ENCODE peak calls at places on chromosome 3, in ten cellular contexts. R, W, C, L, J, X, H, F, G and U are unnamed samples.

GRCh38 chr3:57596495-57597239 is 477 bp downstream of the ARF4 start:
- DNase-seq in R (peak), W (peak), C (peak), L (peak), J (peak), X (peak), H (peak), F (peak), G (peak), U (no peak)

GRCh38 chr3:34108976-34109375 is 310.5 kb downstream of the PDCD6IP start:
- DNase-seq in R (no peak), W (no peak), C (no peak), L (no peak), J (no peak), X (no peak), H (no peak), F (no peak), G (no peak), U (no peak)

GRCh38 chr3:81394656-81395055 is 366.8 kb downstream of the GBE1 start:
- DNase-seq in R (no peak), W (no peak), C (no peak), L (no peak), J (no peak), X (no peak), H (no peak), F (no peak), G (no peak), U (no peak)

GRCh38 chr3:151562901-151563300 is 102.0 kb upstream of the IGSF10 start:
- DNase-seq in R (no peak), W (no peak), C (no peak), L (no peak), J (no peak), X (no peak), H (no peak), F (no peak), G (no peak), U (no peak)

GRCh38 chr3:148079370-148079769 is 618.3 kb upstream of the AGTR1 start:
- DNase-seq in R (no peak), W (no peak), C (no peak), L (no peak), J (peak), X (no peak), H (no peak), F (no peak), G (no peak), U (no peak)

GRCh38 chr3:111737712-111738097 is 121.4 kb upstream of the PHLDB2 start:
- DNase-seq in R (peak), W (peak), C (no peak), L (no peak), J (peak), X (peak), H (peak), F (peak), G (peak), U (no peak)

GRCh38 chr3:159128628-159129027 is 326.8 kb downstream of the MFSD1 start:
- DNase-seq in R (no peak), W (no peak), C (no peak), L (peak), J (no peak), X (no peak), H (no peak), F (no peak), G (no peak), U (no peak)

GRCh38 chr3:3258281-3258680 is 78.8 kb upstream of the CRBN start:
- DNase-seq in R (no peak), W (no peak), C (no peak), L (no peak), J (no peak), X (no peak), H (no peak), F (no peak), G (no peak), U (no peak)

GRCh38 chr3:123773681-123774431 is 110.3 kb downstream of the MYLK start:
- DNase-seq in R (peak), W (no peak), C (no peak), L (no peak), J (no peak), X (no peak), H (no peak), F (peak), G (peak), U (no peak)

GRCh38 chr3:123791898-123792297 is 92.2 kb downstream of the MYLK start:
- DNase-seq in R (no peak), W (no peak), C (no peak), L (peak), J (no peak), X (no peak), H (no peak), F (peak), G (peak), U (no peak)

GRCh38 chr3:43289401-43289800 is 3.1 kb downstream of the SNRK start:
- DNase-seq in R (no peak), W (no peak), C (no peak), L (no peak), J (no peak), X (no peak), H (no peak), F (no peak), G (no peak), U (no peak)

GRCh38 chr3:138328341-138328740 is 1.3 kb downstream of the NME9 start:
- DNase-seq in R (no peak), W (no peak), C (no peak), L (no peak), J (no peak), X (no peak), H (no peak), F (peak), G (peak), U (peak)

GRCh38 chr3:123011484-123011883 is 16.1 kb downstream of the SEMA5B start:
- DNase-seq in R (no peak), W (no peak), C (no peak), L (no peak), J (no peak), X (no peak), H (no peak), F (no peak), G (no peak), U (no peak)

GRCh38 chr3:33218446-33219174 is at the start of gene SUSD5:
- DNase-seq in R (no peak), W (no peak), C (no peak), L (peak), J (no peak), X (no peak), H (no peak), F (no peak), G (peak), U (no peak)

GRCh38 chr3:9169326-9169725 is 80.1 kb downstream of the SRGAP3 start:
- DNase-seq in R (no peak), W (no peak), C (no peak), L (no peak), J (no peak), X (peak), H (no peak), F (no peak), G (no peak), U (no peak)

GRCh38 chr3:57006949-57007419 is 53.5 kb upstream of the SPATA12 start:
- DNase-seq in R (peak), W (no peak), C (no peak), L (no peak), J (no peak), X (peak), H (no peak), F (no peak), G (peak), U (no peak)

GRCh38 chr3:25728101-25728500 is 55.1 kb downstream of the NGLY1 start:
- DNase-seq in R (no peak), W (no peak), C (no peak), L (no peak), J (no peak), X (no peak), H (no peak), F (no peak), G (peak), U (no peak)

GRCh38 chr3:177781686-177782161 is 584.4 kb upstream of the TBL1XR1 start:
- DNase-seq in R (peak), W (peak), C (no peak), L (no peak), J (peak), X (peak), H (no peak), F (no peak), G (peak), U (no peak)

GRCh38 chr3:18501679-18502343 is 76.7 kb upstream of the SATB1 start:
- DNase-seq in R (no peak), W (no peak), C (no peak), L (no peak), J (no peak), X (no peak), H (no peak), F (no peak), G (no peak), U (no peak)

GRCh38 chr3:4601926-4602325 is 108.8 kb downstream of the ITPR1 start:
- DNase-seq in R (no peak), W (no peak), C (no peak), L (no peak), J (no peak), X (no peak), H (no peak), F (no peak), G (no peak), U (no peak)

GRCh38 chr3:68728343-68728742 is 204.0 kb downstream of the TAFA4 start:
- DNase-seq in R (no peak), W (no peak), C (no peak), L (no peak), J (no peak), X (no peak), H (no peak), F (no peak), G (no peak), U (no peak)

GRCh38 chr3:133360476-133360875 is 39.4 kb upstream of the BFSP2 start:
- DNase-seq in R (no peak), W (no peak), C (no peak), L (no peak), J (no peak), X (no peak), H (no peak), F (peak), G (no peak), U (no peak)

GRCh38 chr3:66797916-66798560 is 200.1 kb upstream of the KBTBD8 start:
- DNase-seq in R (no peak), W (peak), C (no peak), L (peak), J (peak), X (no peak), H (no peak), F (no peak), G (peak), U (no peak)

GRCh38 chr3:181757694-181758306 is 46.1 kb downstream of the SOX2 start:
- DNase-seq in R (no peak), W (no peak), C (no peak), L (no peak), J (no peak), X (no peak), H (no peak), F (no peak), G (no peak), U (no peak)

GRCh38 chr3:29789686-29790085 is 508.8 kb downstream of the RBMS3 start:
- DNase-seq in R (no peak), W (no peak), C (no peak), L (no peak), J (no peak), X (no peak), H (no peak), F (no peak), G (peak), U (no peak)

GRCh38 chr3:23806322-23807160 is 786 bp downstream of the UBE2E1 start:
- DNase-seq in R (peak), W (peak), C (peak), L (peak), J (peak), X (no peak), H (no peak), F (no peak), G (no peak), U (no peak)

GRCh38 chr3:129228891-129229585 is 20.4 kb upstream of the COPG1 start:
- DNase-seq in R (no peak), W (peak), C (peak), L (peak), J (no peak), X (no peak), H (peak), F (no peak), G (peak), U (no peak)

GRCh38 chr3:16200411-16200810 is 25.9 kb downstream of the GALNT15 start:
- DNase-seq in R (no peak), W (no peak), C (no peak), L (no peak), J (no peak), X (no peak), H (no peak), F (no peak), G (peak), U (no peak)

GRCh38 chr3:11596387-11596786 is 47.3 kb downstream of the VGLL4 start:
- DNase-seq in R (no peak), W (peak), C (no peak), L (no peak), J (no peak), X (no peak), H (no peak), F (no peak), G (no peak), U (peak)

GRCh38 chr3:11591401-11592266 is 52.1 kb downstream of the VGLL4 start:
- DNase-seq in R (peak), W (peak), C (no peak), L (peak), J (no peak), X (peak), H (peak), F (no peak), G (peak), U (no peak)

GRCh38 chr3:11591006-11591360 is 52.7 kb downstream of the VGLL4 start:
- DNase-seq in R (no peak), W (no peak), C (no peak), L (no peak), J (no peak), X (no peak), H (no peak), F (no peak), G (peak), U (no peak)

GRCh38 chr3:11592460-11593298 is 51.0 kb downstream of the VGLL4 start:
- DNase-seq in R (peak), W (no peak), C (no peak), L (peak), J (no peak), X (no peak), H (no peak), F (no peak), G (peak), U (no peak)

DNA sequence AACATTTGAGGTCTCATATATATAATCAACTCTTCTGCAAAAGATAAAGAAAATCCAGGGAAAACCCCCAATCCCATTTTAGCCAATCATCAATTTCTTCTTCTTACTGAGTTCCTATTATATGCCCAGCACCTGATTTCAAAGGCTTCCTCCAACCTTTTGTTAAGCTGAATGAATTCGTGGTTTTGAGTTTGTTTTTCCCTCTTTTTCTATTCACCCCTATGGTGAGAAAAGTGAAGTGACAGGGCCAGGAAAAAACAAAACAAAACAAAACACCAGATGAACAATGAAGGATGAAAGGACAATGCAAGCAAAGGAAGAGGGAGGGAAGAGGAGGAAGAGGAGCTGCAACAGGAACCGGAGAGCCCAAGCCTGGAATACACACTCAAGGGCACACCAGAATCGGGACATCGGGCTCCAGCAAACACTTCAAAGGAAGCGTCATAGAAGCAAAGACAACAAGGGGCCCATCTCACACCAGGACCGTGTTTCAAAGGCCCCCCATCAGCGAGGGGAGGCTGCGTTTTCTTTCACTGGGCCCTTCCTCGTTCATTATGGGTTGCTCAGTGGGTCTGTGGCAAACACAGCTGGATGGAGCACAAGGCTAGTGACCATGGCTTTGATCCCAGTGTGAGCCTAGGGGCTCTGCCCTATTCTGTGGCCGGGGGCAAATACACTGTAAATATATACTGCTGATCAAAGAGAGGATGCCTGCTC is 50.2 kb downstream of the VGLL4 start:
- DNase-seq in R (no peak), W (no peak), C (no peak), L (peak), J (no peak), X (no peak), H (peak), F (no peak), G (no peak), U (peak)
- H3K4me3 ChIP-seq in R (no peak), W (no peak), C (no peak), L (no peak), J (no peak), X (no peak), H (peak), F (no peak), G (no peak), U (no peak)

GRCh38 chr3:13348100-13348499 is 72.0 kb downstream of the NUP210 start:
- DNase-seq in R (no peak), W (no peak), C (no peak), L (no peak), J (no peak), X (no peak), H (no peak), F (no peak), G (no peak), U (no peak)

GRCh38 chr3:13345284-13345683 is 74.8 kb downstream of the NUP210 start:
- DNase-seq in R (no peak), W (no peak), C (no peak), L (no peak), J (no peak), X (no peak), H (no peak), F (no peak), G (no peak), U (no peak)

GRCh38 chr3:13347390-13347966 is 72.6 kb downstream of the NUP210 start:
- DNase-seq in R (no peak), W (no peak), C (no peak), L (no peak), J (no peak), X (no peak), H (no peak), F (no peak), G (peak), U (no peak)

GRCh38 chr3:13345772-13346171 is 74.3 kb downstream of the NUP210 start:
- DNase-seq in R (no peak), W (no peak), C (no peak), L (no peak), J (no peak), X (no peak), H (no peak), F (no peak), G (no peak), U (no peak)

GRCh38 chr3:13346481-13347389 is 73.4 kb downstream of the NUP210 start:
- DNase-seq in R (no peak), W (peak), C (peak), L (no peak), J (peak), X (no peak), H (no peak), F (no peak), G (no peak), U (no peak)
- TF ChIP-seq POLR2A in R (no peak), W (no peak), C (no peak), L (no peak), J (no peak), X (no peak), H (no peak), F (no peak), G (no peak), U (no peak)

DNA sequence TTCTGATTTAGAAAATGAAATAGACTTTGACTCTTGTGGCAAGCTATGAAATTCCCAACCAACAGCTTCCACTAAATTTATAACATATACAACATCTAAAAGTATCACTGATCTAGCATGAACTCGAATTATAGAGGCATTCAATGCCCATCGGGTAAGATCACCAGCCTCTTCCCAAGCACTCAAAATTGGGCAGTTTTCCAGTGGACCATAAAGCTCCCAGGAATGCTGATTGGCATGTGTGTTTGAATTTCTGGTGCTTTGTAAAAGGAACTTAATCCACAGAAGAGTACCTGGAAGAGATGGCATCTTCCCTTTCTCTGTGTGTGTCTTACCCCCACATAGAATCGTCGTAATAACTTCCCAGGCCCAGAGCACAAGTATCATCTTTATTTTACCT is 10.0 kb downstream of the LRTM1 start:
- DNase-seq in R (no peak), W (no peak), C (no peak), L (no peak), J (no peak), X (no peak), H (no peak), F (no peak), G (no peak), U (no peak)
- H3K27ac ChIP-seq in R (no peak), W (no peak), C (no peak), L (no peak), J (no peak), X (no peak), H (no peak), F (no peak), G (no peak), U (no peak)

DNA sequence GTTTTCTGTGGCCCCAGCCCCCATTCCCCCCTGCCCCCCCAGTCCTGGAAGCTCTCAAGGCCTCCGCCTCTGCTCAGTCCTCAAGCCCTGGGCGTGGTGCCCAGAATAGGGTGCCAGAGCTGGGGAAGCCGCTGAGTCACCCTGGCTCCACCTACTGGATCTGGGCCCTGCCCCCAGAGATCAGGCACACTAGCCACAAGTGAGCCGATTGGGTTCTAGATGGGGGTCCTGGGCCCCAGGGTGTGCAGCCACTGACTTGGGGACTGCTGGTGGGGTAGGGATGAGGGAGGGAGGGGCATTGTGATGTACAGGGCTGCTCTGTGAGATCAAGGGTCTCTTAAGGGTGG is 5.7 kb downstream of the EIF4G1 start:
- DNase-seq in R (peak), W (peak), C (peak), L (peak), J (peak), X (peak), H (peak), F (peak), G (peak), U (peak)
- H3K4me3 ChIP-seq in R (no peak), W (peak), C (peak), L (no peak), J (peak), X (peak), H (no peak), F (peak), G (no peak), U (peak)

GRCh38 chr3:10759495-10759894 is 56.5 kb upstream of the SLC6A11 start:
- DNase-seq in R (no peak), W (no peak), C (no peak), L (no peak), J (no peak), X (no peak), H (no peak), F (no peak), G (no peak), U (no peak)

GRCh38 chr3:10757021-10757820 is 58.8 kb upstream of the SLC6A11 start:
- DNase-seq in R (no peak), W (no peak), C (no peak), L (peak), J (no peak), X (no peak), H (no peak), F (no peak), G (peak), U (no peak)

GRCh38 chr3:10758304-10759037 is 57.6 kb upstream of the SLC6A11 start:
- DNase-seq in R (no peak), W (peak), C (no peak), L (peak), J (peak), X (peak), H (peak), F (no peak), G (peak), U (no peak)

GRCh38 chr3:10756546-10756945 is 59.5 kb upstream of the SLC6A11 start:
- DNase-seq in R (no peak), W (no peak), C (no peak), L (no peak), J (no peak), X (no peak), H (no peak), F (no peak), G (no peak), U (no peak)

DNA sequence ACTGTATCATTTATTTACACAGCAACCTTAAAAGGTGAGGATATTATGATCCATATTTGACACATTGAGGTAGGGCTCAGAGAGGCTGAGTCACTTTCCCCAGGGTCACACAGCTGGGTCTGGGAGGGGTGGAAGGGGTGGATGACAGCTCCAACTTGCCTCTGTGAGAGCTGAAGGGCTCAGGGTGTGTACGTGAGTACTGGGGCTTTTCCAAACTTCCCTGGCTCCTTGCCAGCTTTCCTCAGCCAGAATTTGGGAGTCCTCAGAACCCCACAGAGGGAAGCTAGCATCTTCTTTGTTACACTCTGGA is 58.3 kb upstream of the SLC6A11 start:
- DNase-seq in R (no peak), W (no peak), C (no peak), L (no peak), J (no peak), X (no peak), H (no peak), F (no peak), G (no peak), U (no peak)
- TF ChIP-seq POLR2A in R (no peak), W (no peak), C (no peak), L (no peak), J (no peak), X (no peak), H (no peak), F (no peak), G (no peak), U (no peak)